ENCODE peak calls at places on chromosomes 2 and 18, in nine cellular contexts. O is transverse colon, N is breast epithelium, E is vagina, B is HL-60, V is spleen, Y is prostate gland, M is endothelial cell of umbilical vein, W is HCT116. Z is an unnamed sample.

GRCh38 chr2:227201806-227202205 is 37.4 kb downstream of the COL4A3 start:
- DNase-seq in N (no peak), V (no peak), M (no peak), E (no peak), Y (no peak), W (no peak), B (no peak), O (no peak), Z (no peak)

GRCh38 chr2:196758474-196759377 is 40.8 kb downstream of the GTF3C3 start:
- DNase-seq in B (no peak), M (peak), V (no peak), W (no peak), O (no peak), N (no peak), Y (no peak), E (no peak), Z (no peak)

GRCh38 chr2:119455066-119455718 is 23.5 kb downstream of the TMEM37 start:
- DNase-seq in E (no peak), W (no peak), V (peak), N (no peak), B (no peak), O (no peak), M (peak), Y (no peak), Z (no peak)

GRCh38 chr2:172863341-172863740 is 127.7 kb downstream of the RAPGEF4 start:
- DNase-seq in O (no peak), W (no peak), N (no peak), Y (no peak), E (no peak), M (peak), V (no peak), B (no peak), Z (no peak)

GRCh38 chr2:101047774-101048173 is 45.7 kb downstream of the RPL31 start:
- DNase-seq in Y (no peak), M (no peak), V (no peak), B (no peak), N (no peak), W (no peak), E (no peak), O (no peak), Z (no peak)

GRCh38 chr18:10405014-10405493 is 49.4 kb upstream of the APCDD1 start:
- DNase-seq in O (no peak), V (no peak), M (no peak), Y (no peak), B (no peak), W (no peak), N (no peak), E (no peak), Z (no peak)

GRCh38 chr2:127608061-127609011 is 37.6 kb upstream of the GPR17 start:
- DNase-seq in N (no peak), W (no peak), O (no peak), M (no peak), E (no peak), Y (no peak), B (no peak), V (peak), Z (peak)

GRCh38 chr2:171247741-171248140 is 87.0 kb upstream of the TLK1 start:
- DNase-seq in V (no peak), E (no peak), Y (no peak), M (no peak), W (no peak), B (no peak), O (no peak), N (no peak), Z (no peak)

GRCh38 chr2:45892236-45892701 is 240.8 kb downstream of the PRKCE start:
- DNase-seq in W (no peak), B (no peak), M (peak), Y (no peak), V (no peak), E (no peak), N (no peak), O (no peak), Z (no peak)

GRCh38 chr18:57630002-57630758 is 8.5 kb upstream of the NARS1 start:
- DNase-seq in W (peak), B (peak), O (peak), M (peak), Y (peak), V (peak), N (peak), E (peak), Z (peak)
- H3K27ac ChIP-seq in W (peak), B (peak), O (peak), M (peak), Y (peak), V (peak), N (peak), E (peak), Z (peak)

GRCh38 chr18:8818982-8819381 is 113.6 kb downstream of the MTCL1 start:
- DNase-seq in E (no peak), V (no peak), Y (no peak), W (no peak), B (no peak), N (no peak), M (no peak), O (no peak), Z (no peak)

GRCh38 chr18:8816233-8816632 is 110.9 kb downstream of the MTCL1 start:
- DNase-seq in Y (no peak), M (no peak), V (no peak), O (no peak), B (no peak), N (no peak), E (no peak), W (no peak), Z (no peak)

GRCh38 chr18:8814206-8814605 is 108.8 kb downstream of the MTCL1 start:
- DNase-seq in E (no peak), N (no peak), W (no peak), Y (no peak), M (peak), O (no peak), B (no peak), V (no peak), Z (no peak)

GRCh38 chr18:8813621-8814020 is 108.3 kb downstream of the MTCL1 start:
- DNase-seq in O (no peak), N (no peak), E (no peak), Y (no peak), W (no peak), M (no peak), B (no peak), V (no peak), Z (no peak)

DNA sequence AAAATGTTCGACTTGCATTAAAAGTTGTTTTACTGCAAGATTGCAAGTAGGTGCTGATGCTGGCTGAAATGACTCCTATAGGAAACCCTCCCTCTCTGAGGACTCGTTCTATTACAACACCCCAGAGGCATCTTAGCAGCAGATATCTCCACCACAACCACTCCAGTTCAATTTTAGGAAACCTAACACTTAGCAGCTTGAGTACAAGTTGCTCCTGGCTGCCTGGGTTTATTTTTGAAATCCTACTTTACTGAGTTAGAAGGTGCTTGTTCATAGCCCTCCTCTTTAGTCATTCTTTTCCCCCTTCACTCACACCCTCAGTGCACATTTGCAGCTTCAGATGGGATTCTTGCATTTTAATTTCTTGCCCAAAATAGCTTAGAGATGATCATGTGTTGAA is 111.4 kb downstream of the MTCL1 start:
- DNase-seq in M (no peak), W (no peak), N (no peak), E (no peak), O (no peak), V (no peak), B (no peak), Y (no peak), Z (no peak)
- TF ChIP-seq POLR2AphosphoS5 in M (no peak), W (no peak), N (no peak), E (no peak), O (no peak), V (no peak), B (no peak), Y (no peak), Z (no peak)

GRCh38 chr2:237475704-237476107 is 11.3 kb upstream of the MLPH start:
- DNase-seq in V (no peak), E (no peak), O (no peak), W (no peak), Y (no peak), N (no peak), M (peak), B (no peak), Z (no peak)
- TF ChIP-seq CTCF in V (no peak), E (no peak), O (no peak), W (no peak), Y (no peak), N (peak), M (no peak), B (no peak), Z (no peak)

GRCh38 chr2:42125887-42126594 is 43.1 kb upstream of the EML4 start:
- DNase-seq in W (no peak), E (no peak), Y (no peak), O (peak), N (no peak), B (no peak), V (no peak), M (no peak), Z (no peak)

GRCh38 chr2:42129487-42129852 is 39.7 kb upstream of the EML4 start:
- DNase-seq in E (no peak), M (no peak), B (no peak), V (no peak), Y (no peak), O (no peak), W (no peak), N (no peak), Z (no peak)

GRCh38 chr2:42129947-42130346 is 39.2 kb upstream of the EML4 start:
- DNase-seq in E (no peak), B (no peak), Y (no peak), V (no peak), M (no peak), O (no peak), N (no peak), W (no peak), Z (no peak)

GRCh38 chr2:42128731-42129486 is 40.2 kb upstream of the EML4 start:
- DNase-seq in W (no peak), E (no peak), V (no peak), O (no peak), Y (peak), M (peak), N (no peak), B (no peak), Z (no peak)

GRCh38 chr2:42127425-42128424 is 41.4 kb upstream of the EML4 start:
- DNase-seq in M (no peak), V (no peak), Y (peak), B (no peak), W (no peak), O (no peak), E (no peak), N (no peak), Z (no peak)
- H3K27ac ChIP-seq in M (no peak), V (peak), Y (peak), B (no peak), W (no peak), O (peak), E (no peak), N (peak), Z (no peak)

DNA sequence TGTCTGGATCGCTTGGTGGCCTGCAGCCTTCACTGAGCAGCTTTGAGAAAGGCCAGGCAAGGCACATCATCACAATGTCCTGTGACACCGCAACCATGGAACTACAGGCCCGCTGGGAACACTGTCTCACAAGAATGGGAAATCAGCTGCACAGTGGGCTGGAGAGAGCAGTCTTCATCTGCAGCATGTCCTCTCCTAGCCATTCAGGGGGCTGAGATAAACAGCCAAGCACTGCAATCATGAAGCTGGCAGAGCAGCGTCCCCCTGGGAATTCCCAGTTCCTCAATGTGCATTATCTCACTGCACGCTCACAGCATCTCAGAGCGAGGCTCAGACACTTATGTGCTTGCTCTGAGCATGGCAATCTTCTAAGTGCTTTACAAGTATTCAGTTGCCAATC is 1.9 kb downstream of the CMPK2 start:
- DNase-seq in N (no peak), W (no peak), E (no peak), O (no peak), Y (no peak), M (no peak), V (no peak), B (no peak), Z (peak)
- TF ChIP-seq POLR2AphosphoS5 in N (no peak), W (no peak), E (no peak), O (no peak), Y (no peak), M (no peak), V (no peak), B (no peak), Z (no peak)

Z was measured in sigmoid colon.